ENCODE peak calls at places on chromosomes 5 and 9, in nine cellular contexts. W is hepatocyte, D is stomach, Y is glutamatergic neuron, A is mucosa of gallbladder, Z is lower lobe of right lung, X is G401, E is NCI-H2081, K is fibroblast of the conjunctiva. M is an unnamed sample.

GRCh38 chr5:169395136-169395535 is 94.2 kb upstream of the SLIT3 start:
- DNase-seq in Y (no peak), K (no peak), W (no peak), X (no peak), Z (no peak), E (no peak), D (no peak), A (no peak), M (no peak)

GRCh38 chr9:89375181-89375760 is 57.0 kb downstream of the SECISBP2 start:
- DNase-seq in E (no peak), Z (no peak), A (no peak), D (no peak), X (peak), W (no peak), Y (peak), K (no peak), M (no peak)

GRCh38 chr5:62466228-62466627 is 53.7 kb downstream of the IPO11 start:
- DNase-seq in A (no peak), W (no peak), Y (no peak), E (no peak), Z (no peak), X (no peak), D (no peak), K (no peak), M (no peak)

GRCh38 chr9:94627287-94627686 is 12.0 kb downstream of the FBP1 start:
- DNase-seq in W (no peak), D (no peak), Y (no peak), A (no peak), Z (no peak), E (no peak), K (no peak), X (no peak), M (no peak)

GRCh38 chr5:129905467-129906176 is 1.4 kb downstream of the CHSY3 start:
- DNase-seq in K (no peak), Y (peak), X (no peak), Z (peak), W (peak), A (no peak), E (no peak), D (no peak), M (no peak)

GRCh38 chr5:34658023-34658422 is 1.9 kb downstream of the RAI14 start:
- DNase-seq in K (no peak), X (peak), W (peak), Y (no peak), A (no peak), Z (no peak), E (no peak), D (no peak), M (no peak)

GRCh38 chr5:125227333-125228075 is 481.1 kb upstream of the ZNF608 start:
- DNase-seq in X (no peak), Z (no peak), Y (peak), A (no peak), D (no peak), W (peak), K (no peak), E (no peak), M (no peak)

GRCh38 chr5:112921833-112922817 is at the start of gene REEP5:
- DNase-seq in A (peak), Y (peak), K (peak), X (peak), E (peak), W (peak), Z (peak), D (peak), M (peak)

GRCh38 chr5:1178529-1179382 is 22.6 kb upstream of the SLC6A19 start:
- DNase-seq in X (no peak), Y (peak), D (no peak), E (no peak), A (no peak), K (no peak), Z (peak), W (no peak), M (no peak)

GRCh38 chr9:88818495-88819201 is 172.6 kb upstream of the S1PR3 start:
- DNase-seq in X (no peak), W (no peak), Y (peak), K (peak), A (no peak), E (no peak), Z (no peak), D (no peak), M (no peak)

GRCh38 chr9:33157960-33158359 is 9.2 kb downstream of the B4GALT1 start:
- DNase-seq in Y (no peak), Z (no peak), D (no peak), X (no peak), K (no peak), A (no peak), E (no peak), W (no peak), M (no peak)

GRCh38 chr9:30058463-30058862 is 2326.0 kb upstream of the ACO1 start:
- DNase-seq in D (no peak), A (no peak), E (no peak), K (no peak), W (no peak), X (no peak), Y (no peak), Z (no peak), M (no peak)

M was measured in upper lobe of right lung.